ENCODE peak calls at places on chromosome 18, in nine cellular contexts. N is uterus, Q is thoracic aorta, P is stomach, X is cardiac muscle cell, C is lung, U is neural progenitor cell, H is HepG2, V is mucosa of descending colon. R is an unnamed sample.

GRCh38 chr18:8732442-8733360 is 27.3 kb downstream of the MTCL1 start:
- DNase-seq in H (peak; percentile 83), X (no peak), P (no peak), Q (no peak), N (no peak), C (no peak), V (no peak), U (no peak), R (no peak)

GRCh38 chr18:37660658-37661057 is 95.1 kb upstream of the CELF4 start:
- DNase-seq in V (no peak), P (no peak), X (no peak), U (no peak), H (no peak), C (no peak), N (no peak), Q (no peak), R (no peak)

GRCh38 chr18:77635441-77635840 is 385.8 kb downstream of the GALR1 start:
- DNase-seq in N (peak; percentile 79), U (no peak), H (no peak), C (no peak), X (peak; percentile 56), P (no peak), Q (no peak), V (peak; percentile 5), R (no peak)

GRCh38 chr18:76354348-76354747 is 140.7 kb downstream of the ZNF516 start:
- DNase-seq in V (no peak), C (no peak), P (no peak), Q (no peak), X (peak; percentile 53), N (peak; percentile 60), H (no peak), U (no peak), R (no peak)

GRCh38 chr18:79397830-79398761 is 2.4 kb downstream of the NFATC1 start:
- DNase-seq in N (no peak), Q (no peak), P (no peak), U (no peak), V (no peak), C (no peak), H (no peak), X (no peak), R (no peak)

GRCh38 chr18:35641467-35641866 is 59.9 kb downstream of the GALNT1 start:
- DNase-seq in P (no peak), U (no peak), V (no peak), Q (no peak), H (no peak), N (no peak), C (no peak), X (no peak), R (no peak)

GRCh38 chr18:77059294-77059916 is 73.2 kb downstream of the MBP start:
- DNase-seq in U (peak; percentile 69), C (no peak), N (no peak), Q (no peak), H (peak; percentile 65), V (peak; percentile 66), X (peak; percentile 83), P (no peak), R (no peak)

GRCh38 chr18:55407774-55408535 is 180.0 kb downstream of the TCF4 start:
- DNase-seq in V (no peak), U (no peak), P (no peak), H (no peak), Q (no peak), N (no peak), X (no peak), C (no peak), R (no peak)

GRCh38 chr18:3703732-3704176 is 253.8 kb downstream of the TGIF1 start:
- DNase-seq in N (peak; percentile 58), H (peak; percentile 41), Q (no peak), P (peak; percentile 76), X (peak; percentile 84), V (peak; percentile 90), C (peak; percentile 52), U (peak; percentile 81), R (peak; percentile 81)

GRCh38 chr18:79246309-79247108 is 149.2 kb upstream of the NFATC1 start:
- DNase-seq in P (peak; percentile 73), X (peak; percentile 83), H (peak; percentile 36), U (peak; percentile 88), V (peak; percentile 71), Q (peak; percentile 5), C (peak; percentile 70), N (peak; percentile 61), R (peak; percentile 81)

GRCh38 chr18:51235011-51235789 is 37.7 kb upstream of the MEX3C start:
- DNase-seq in Q (no peak), C (no peak), N (no peak), H (no peak), U (peak; percentile 4), X (peak; percentile 55), V (no peak), P (no peak), R (no peak)

GRCh38 chr18:48804856-48805610 is 145.7 kb downstream of the SMAD7 start:
- DNase-seq in Q (no peak), V (no peak), X (no peak), U (no peak), P (peak; percentile 11), H (no peak), N (peak; percentile 8), C (no peak), R (peak; percentile 13)

GRCh38 chr18:3323900-3324299 is 62.0 kb downstream of the MYL12B start:
- DNase-seq in Q (no peak), X (peak; percentile 53), N (no peak), V (no peak), H (no peak), C (no peak), P (no peak), U (no peak), R (no peak)

GRCh38 chr18:14978962-14979535 is 231.1 kb downstream of the ANKRD30B start:
- DNase-seq in C (peak; percentile 27), N (no peak), X (no peak), H (peak; percentile 23), Q (no peak), P (no peak), U (no peak), V (peak; percentile 68), R (no peak)

GRCh38 chr18:2147424-2147823 is 423.9 kb downstream of the METTL4 start:
- DNase-seq in Q (no peak), P (no peak), X (peak; percentile 41), V (no peak), N (no peak), U (no peak), C (no peak), H (no peak), R (no peak)

GRCh38 chr18:67433971-67434370 is 82.5 kb downstream of the DSEL start:
- DNase-seq in H (peak; percentile 12), Q (no peak), V (no peak), P (no peak), X (no peak), C (no peak), N (no peak), U (no peak), R (no peak)

GRCh38 chr18:74797577-74798151 is 200.0 kb downstream of the ZNF407 start:
- DNase-seq in N (no peak), C (no peak), V (no peak), U (no peak), H (no peak), P (no peak), Q (no peak), X (no peak), R (no peak)

GRCh38 chr18:48815581-48816324 is 135.0 kb downstream of the SMAD7 start:
- DNase-seq in V (no peak), C (no peak), H (no peak), U (no peak), Q (no peak), P (no peak), X (no peak), N (peak; percentile 4), R (no peak)

GRCh38 chr18:1133541-1133940 is 228.9 kb downstream of the ADCYAP1 start:
- DNase-seq in P (no peak), Q (no peak), N (no peak), U (peak; percentile 44), C (no peak), V (no peak), H (no peak), X (no peak), R (no peak)
- TF ChIP-seq CTCF in P (no peak), Q (no peak), N (no peak), U (no peak), C (no peak), V (no peak), H (no peak), X (no peak), R (no peak)

GRCh38 chr18:46461993-46462392 is 195.0 kb downstream of the LOXHD1 start:
- DNase-seq in P (no peak), C (no peak), X (no peak), Q (no peak), V (no peak), H (no peak), U (no peak), N (no peak), R (no peak)

GRCh38 chr18:46464926-46465655 is 191.9 kb downstream of the LOXHD1 start:
- DNase-seq in U (no peak), C (no peak), H (no peak), Q (no peak), P (no peak), X (no peak), N (no peak), V (no peak), R (no peak)

GRCh38 chr18:46459789-46460455 is 197.1 kb downstream of the LOXHD1 start:
- DNase-seq in H (no peak), P (no peak), X (no peak), V (no peak), C (no peak), U (peak; percentile 52), Q (no peak), N (no peak), R (no peak)

GRCh38 chr18:46460754-46461153 is 196.3 kb downstream of the LOXHD1 start:
- DNase-seq in P (no peak), V (no peak), C (no peak), H (no peak), X (no peak), U (no peak), Q (no peak), N (no peak), R (no peak)

GRCh38 chr18:46462523-46462922 is 194.5 kb downstream of the LOXHD1 start:
- DNase-seq in C (no peak), U (peak; percentile 28), V (no peak), H (no peak), X (no peak), Q (no peak), N (no peak), P (no peak), R (no peak)
- H3K4me1 ChIP-seq in C (peaks cover 4% of the 10 kb centered on the region), U (peaks cover 83% of the 10 kb centered on the region), V (no peaks in the 10 kb centered on the region), H (no peaks in the 10 kb centered on the region), X (no peaks in the 10 kb centered on the region), Q (peaks cover 20% of the 10 kb centered on the region), N (no peaks in the 10 kb centered on the region), P (no peaks in the 10 kb centered on the region), R (no peaks in the 10 kb centered on the region)

GRCh38 chr18:50218432-50219197 is 23.7 kb upstream of the MYO5B start:
- DNase-seq in Q (no peak), P (peak; percentile 49), U (peak; percentile 53), N (no peak), H (peak; percentile 45), V (peak; percentile 83), X (peak; percentile 43), C (no peak), R (no peak)
- TF ChIP-seq CTCF in Q (no peak), P (peak; percentile 44), U (peak; percentile 61), N (no peak), H (peak; percentile 70), V (no peak), X (peak; percentile 53), C (no peak), R (peak; percentile 40)

DNA sequence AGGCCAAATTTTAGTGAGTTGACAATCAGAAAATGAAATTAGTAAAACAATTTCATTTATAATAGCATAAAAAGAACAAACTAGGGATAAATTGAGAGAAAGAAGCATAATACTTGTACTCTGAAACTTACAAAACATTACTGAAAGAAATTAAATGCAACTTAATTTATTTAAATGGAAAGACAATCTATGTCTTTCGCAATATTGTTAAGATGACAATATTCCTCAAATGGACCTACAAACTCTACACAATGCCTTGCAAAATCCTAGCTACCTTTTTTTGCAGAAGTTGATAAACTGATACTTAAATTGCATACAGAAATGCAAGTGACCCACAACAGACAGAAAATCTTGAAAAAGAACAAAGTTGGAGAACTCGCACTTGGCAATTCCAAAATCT is 9.1 kb downstream of the EPG5 start:
- DNase-seq in H (no peak), C (no peak), V (no peak), X (no peak), U (no peak), P (no peak), Q (no peak), N (no peak), R (no peak)
- H3K4me1 ChIP-seq in H (peaks cover 15% of the 10 kb centered on the region), C (peaks cover 7% of the 10 kb centered on the region), V (no peaks in the 10 kb centered on the region), X (peaks cover 5% of the 10 kb centered on the region), U (no peaks in the 10 kb centered on the region), P (peaks cover 26% of the 10 kb centered on the region), Q (no peaks in the 10 kb centered on the region), N (no peaks in the 10 kb centered on the region), R (peaks cover 9% of the 10 kb centered on the region)

R was measured in adrenal gland.